ENCODE peak calls at places on chromosomes 7 and 10, in seven cellular contexts. One of them, this sample, is unnamed.

GRCh38 chr7:46282155-46282554 is 361.1 kb upstream of the IGFBP3 start:
- DNase-seq in brain microvascular endothelial cell: no peak
- DNase-seq in ascending aorta: no peak
- DNase-seq in transverse colon: no peak
- DNase-seq in fibroblast of pulmonary artery: no peak
- DNase-seq in A549: no peak
- DNase-seq in GM23248: no peak
- DNase-seq in this sample: no peak

GRCh38 chr7:108001759-108002725 is 919 bp downstream of the LAMB1 start:
- DNase-seq in brain microvascular endothelial cell: no peak
- DNase-seq in ascending aorta: no peak
- DNase-seq in transverse colon: peak; percentile 18
- DNase-seq in fibroblast of pulmonary artery: no peak
- DNase-seq in A549: no peak
- DNase-seq in GM23248: peak; percentile 79
- DNase-seq in this sample: no peak

GRCh38 chr10:62647375-62648092 is 157.0 kb upstream of the ADO start:
- DNase-seq in brain microvascular endothelial cell: no peak
- DNase-seq in ascending aorta: no peak
- DNase-seq in transverse colon: no peak
- DNase-seq in fibroblast of pulmonary artery: no peak
- DNase-seq in A549: no peak
- DNase-seq in GM23248: no peak
- DNase-seq in this sample: no peak

GRCh38 chr7:111744501-111745155 is 182.3 kb upstream of the IMMP2L start:
- DNase-seq in brain microvascular endothelial cell: peak; percentile 49
- DNase-seq in ascending aorta: no peak
- DNase-seq in transverse colon: no peak
- DNase-seq in fibroblast of pulmonary artery: peak; percentile 65
- DNase-seq in A549: no peak
- DNase-seq in GM23248: peak; percentile 47
- DNase-seq in this sample: no peak

GRCh38 chr10:75956624-75957023 is 525.2 kb downstream of the LRMDA start:
- DNase-seq in brain microvascular endothelial cell: no peak
- DNase-seq in ascending aorta: no peak
- DNase-seq in transverse colon: no peak
- DNase-seq in fibroblast of pulmonary artery: no peak
- DNase-seq in A549: peak; percentile 37
- DNase-seq in GM23248: peak; percentile 33
- DNase-seq in this sample: no peak

GRCh38 chr10:22851865-22852239 is 76.0 kb upstream of the ARMC3 start:
- DNase-seq in brain microvascular endothelial cell: peak; percentile 10
- DNase-seq in ascending aorta: no peak
- DNase-seq in transverse colon: no peak
- DNase-seq in fibroblast of pulmonary artery: no peak
- DNase-seq in A549: no peak
- DNase-seq in GM23248: no peak
- DNase-seq in this sample: peak; percentile 65

GRCh38 chr10:43166207-43166878 is 28.1 kb downstream of the CSGALNACT2 start:
- DNase-seq in brain microvascular endothelial cell: no peak
- DNase-seq in ascending aorta: no peak
- DNase-seq in transverse colon: no peak
- DNase-seq in fibroblast of pulmonary artery: no peak
- DNase-seq in A549: no peak
- DNase-seq in GM23248: no peak
- DNase-seq in this sample: no peak

GRCh38 chr7:95501261-95501816 is 15.6 kb downstream of the ASB4 start:
- DNase-seq in brain microvascular endothelial cell: no peak
- DNase-seq in ascending aorta: no peak
- DNase-seq in transverse colon: no peak
- DNase-seq in fibroblast of pulmonary artery: no peak
- DNase-seq in A549: no peak
- DNase-seq in GM23248: no peak
- DNase-seq in this sample: no peak

GRCh38 chr10:74056081-74056818 is 58.3 kb downstream of the VCL start:
- DNase-seq in brain microvascular endothelial cell: peak; percentile 72
- DNase-seq in ascending aorta: no peak
- DNase-seq in transverse colon: no peak
- DNase-seq in fibroblast of pulmonary artery: peak; percentile 85
- DNase-seq in A549: peak; percentile 64
- DNase-seq in GM23248: peak; percentile 70
- DNase-seq in this sample: peak; percentile 70
- H3K4me3 ChIP-seq in brain microvascular endothelial cell: no peak overlapping the region
- H3K4me3 ChIP-seq in ascending aorta: no peak overlapping the region
- H3K4me3 ChIP-seq in transverse colon: no peak overlapping the region
- H3K4me3 ChIP-seq in fibroblast of pulmonary artery: no peak overlapping the region
- H3K4me3 ChIP-seq in A549: peak overlapping the region; percentile 8
- H3K4me3 ChIP-seq in GM23248: peak overlapping the region; percentile 43
- H3K4me3 ChIP-seq in this sample: no peak overlapping the region

GRCh38 chr10:133230023-133230319 is at the start of gene UTF1:
- DNase-seq in brain microvascular endothelial cell: no peak
- DNase-seq in ascending aorta: no peak
- DNase-seq in transverse colon: no peak
- DNase-seq in fibroblast of pulmonary artery: no peak
- DNase-seq in A549: no peak
- DNase-seq in GM23248: no peak
- DNase-seq in this sample: no peak

GRCh38 chr10:133229265-133230022 is 573 bp upstream of the UTF1 start:
- DNase-seq in brain microvascular endothelial cell: no peak
- DNase-seq in ascending aorta: no peak
- DNase-seq in transverse colon: no peak
- DNase-seq in fibroblast of pulmonary artery: no peak
- DNase-seq in A549: no peak
- DNase-seq in GM23248: peak; percentile 19
- DNase-seq in this sample: no peak

GRCh38 chr10:133231946-133232574 is 2.0 kb downstream of the UTF1 start:
- DNase-seq in brain microvascular endothelial cell: no peak
- DNase-seq in ascending aorta: no peak
- DNase-seq in transverse colon: no peak
- DNase-seq in fibroblast of pulmonary artery: no peak
- DNase-seq in A549: no peak
- DNase-seq in GM23248: no peak
- DNase-seq in this sample: no peak

GRCh38 chr10:133231244-133231945 is 1.4 kb downstream of the UTF1 start:
- DNase-seq in brain microvascular endothelial cell: no peak
- DNase-seq in ascending aorta: no peak
- DNase-seq in transverse colon: no peak
- DNase-seq in fibroblast of pulmonary artery: no peak
- DNase-seq in A549: no peak
- DNase-seq in GM23248: no peak
- DNase-seq in this sample: no peak

GRCh38 chr10:133230387-133231195 is 574 bp downstream of the UTF1 start:
- DNase-seq in brain microvascular endothelial cell: no peak
- DNase-seq in ascending aorta: no peak
- DNase-seq in transverse colon: peak; percentile 25
- DNase-seq in fibroblast of pulmonary artery: no peak
- DNase-seq in A549: peak; percentile 48
- DNase-seq in GM23248: no peak
- DNase-seq in this sample: no peak
- H3K4me3 ChIP-seq in brain microvascular endothelial cell: no peak overlapping the region
- H3K4me3 ChIP-seq in ascending aorta: no peak overlapping the region
- H3K4me3 ChIP-seq in transverse colon: no peak overlapping the region
- H3K4me3 ChIP-seq in fibroblast of pulmonary artery: no peak overlapping the region
- H3K4me3 ChIP-seq in A549: peak overlapping the region; percentile 37
- H3K4me3 ChIP-seq in GM23248: no peak overlapping the region
- H3K4me3 ChIP-seq in this sample: no peak overlapping the region

GRCh38 chr10:100683004-100683403 is 62.4 kb upstream of the PAX2 start:
- DNase-seq in brain microvascular endothelial cell: no peak
- DNase-seq in ascending aorta: no peak
- DNase-seq in transverse colon: no peak
- DNase-seq in fibroblast of pulmonary artery: no peak
- DNase-seq in A549: no peak
- DNase-seq in GM23248: no peak
- DNase-seq in this sample: no peak

GRCh38 chr10:100683545-100684127 is 61.7 kb upstream of the PAX2 start:
- DNase-seq in brain microvascular endothelial cell: no peak
- DNase-seq in ascending aorta: no peak
- DNase-seq in transverse colon: no peak
- DNase-seq in fibroblast of pulmonary artery: no peak
- DNase-seq in A549: no peak
- DNase-seq in GM23248: no peak
- DNase-seq in this sample: no peak

GRCh38 chr10:100687143-100687953 is 58.0 kb upstream of the PAX2 start:
- DNase-seq in brain microvascular endothelial cell: no peak
- DNase-seq in ascending aorta: no peak
- DNase-seq in transverse colon: no peak
- DNase-seq in fibroblast of pulmonary artery: no peak
- DNase-seq in A549: no peak
- DNase-seq in GM23248: no peak
- DNase-seq in this sample: no peak

GRCh38 chr10:100685331-100685730 is 60.1 kb upstream of the PAX2 start:
- DNase-seq in brain microvascular endothelial cell: no peak
- DNase-seq in ascending aorta: no peak
- DNase-seq in transverse colon: no peak
- DNase-seq in fibroblast of pulmonary artery: no peak
- DNase-seq in A549: no peak
- DNase-seq in GM23248: no peak
- DNase-seq in this sample: no peak

GRCh38 chr10:100684688-100685235 is 60.6 kb upstream of the PAX2 start:
- DNase-seq in brain microvascular endothelial cell: no peak
- DNase-seq in ascending aorta: no peak
- DNase-seq in transverse colon: no peak
- DNase-seq in fibroblast of pulmonary artery: no peak
- DNase-seq in A549: no peak
- DNase-seq in GM23248: no peak
- DNase-seq in this sample: no peak
- H3K4me3 ChIP-seq in brain microvascular endothelial cell: no peak overlapping the region
- H3K4me3 ChIP-seq in ascending aorta: no peak overlapping the region
- H3K4me3 ChIP-seq in transverse colon: no peak overlapping the region
- H3K4me3 ChIP-seq in fibroblast of pulmonary artery: no peak overlapping the region
- H3K4me3 ChIP-seq in A549: no peak overlapping the region
- H3K4me3 ChIP-seq in GM23248: no peak overlapping the region
- H3K4me3 ChIP-seq in this sample: no peak overlapping the region

DNA sequence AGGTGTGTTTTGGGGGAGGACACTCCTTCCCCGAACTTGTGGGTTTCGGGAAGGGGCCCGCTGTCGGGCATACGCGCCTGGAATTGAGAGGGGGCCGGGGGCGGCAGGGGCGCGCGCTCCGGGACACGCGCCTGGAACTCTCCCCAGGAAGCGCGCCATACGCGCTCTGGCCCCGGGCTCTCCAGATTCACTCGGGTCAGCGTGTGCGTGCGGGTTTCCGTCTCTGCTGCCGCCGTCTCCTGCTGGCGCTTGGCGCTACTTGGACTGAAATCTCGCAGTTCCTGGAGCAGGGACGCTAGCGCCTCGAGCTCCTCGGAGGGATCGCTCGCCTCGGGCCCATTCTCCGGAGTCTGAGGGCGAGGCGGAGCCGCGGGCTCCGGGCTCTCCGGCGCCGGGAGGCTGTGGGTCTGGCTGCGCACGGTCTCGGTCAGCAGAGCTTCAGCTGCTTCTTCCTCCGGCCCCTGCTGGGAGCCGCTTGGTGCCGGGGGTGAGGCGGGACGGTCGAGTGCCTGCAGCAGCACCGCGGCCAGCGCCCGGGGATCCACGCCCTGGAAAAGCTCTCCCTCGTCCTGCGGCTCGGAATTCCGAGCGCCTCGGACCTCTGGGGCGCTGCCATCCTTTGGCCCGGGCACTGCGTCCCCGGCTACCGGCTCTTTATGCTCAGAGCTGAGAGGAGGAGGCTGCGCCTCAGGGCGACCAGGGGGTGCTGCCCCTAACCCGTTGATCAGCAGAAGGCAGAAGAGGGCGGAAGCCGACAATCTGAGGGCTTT is 1.1 kb downstream of the VGF start:
- DNase-seq in brain microvascular endothelial cell: no peak
- DNase-seq in ascending aorta: no peak
- DNase-seq in transverse colon: no peak
- DNase-seq in fibroblast of pulmonary artery: peak; percentile 66
- DNase-seq in A549: peak; percentile 63
- DNase-seq in GM23248: peak; percentile 86
- DNase-seq in this sample: peak; percentile 83
- H3K4me3 ChIP-seq in brain microvascular endothelial cell: no peak overlapping the region
- H3K4me3 ChIP-seq in ascending aorta: peak overlapping the region; percentile 49
- H3K4me3 ChIP-seq in transverse colon: no peak overlapping the region
- H3K4me3 ChIP-seq in fibroblast of pulmonary artery: no peak overlapping the region
- H3K4me3 ChIP-seq in A549: peak overlapping the region; percentile 54
- H3K4me3 ChIP-seq in GM23248: peak overlapping the region; percentile 48
- H3K4me3 ChIP-seq in this sample: peak overlapping the region; percentile 63

GRCh38 chr10:97914837-97915211 is 65.2 kb downstream of the GOLGA7B start:
- DNase-seq in brain microvascular endothelial cell: peak; percentile 37
- DNase-seq in ascending aorta: no peak
- DNase-seq in transverse colon: peak; percentile 78
- DNase-seq in fibroblast of pulmonary artery: peak; percentile 58
- DNase-seq in A549: peak; percentile 66
- DNase-seq in GM23248: peak; percentile 71
- DNase-seq in this sample: peak; percentile 85

GRCh38 chr10:97915761-97916160 is 66.1 kb downstream of the GOLGA7B start:
- DNase-seq in brain microvascular endothelial cell: no peak
- DNase-seq in ascending aorta: no peak
- DNase-seq in transverse colon: no peak
- DNase-seq in fibroblast of pulmonary artery: no peak
- DNase-seq in A549: no peak
- DNase-seq in GM23248: no peak
- DNase-seq in this sample: no peak

GRCh38 chr10:97914171-97914836 is 64.7 kb downstream of the GOLGA7B start:
- DNase-seq in brain microvascular endothelial cell: no peak
- DNase-seq in ascending aorta: no peak
- DNase-seq in transverse colon: no peak
- DNase-seq in fibroblast of pulmonary artery: no peak
- DNase-seq in A549: no peak
- DNase-seq in GM23248: no peak
- DNase-seq in this sample: no peak

GRCh38 chr10:97916586-97916985 is 66.9 kb downstream of the GOLGA7B start:
- DNase-seq in brain microvascular endothelial cell: no peak
- DNase-seq in ascending aorta: no peak
- DNase-seq in transverse colon: no peak
- DNase-seq in fibroblast of pulmonary artery: peak; percentile 8
- DNase-seq in A549: no peak
- DNase-seq in GM23248: peak; percentile 49
- DNase-seq in this sample: no peak

GRCh38 chr10:97915346-97915745 is 65.7 kb downstream of the GOLGA7B start:
- DNase-seq in brain microvascular endothelial cell: no peak
- DNase-seq in ascending aorta: no peak
- DNase-seq in transverse colon: no peak
- DNase-seq in fibroblast of pulmonary artery: no peak
- DNase-seq in A549: no peak
- DNase-seq in GM23248: no peak
- DNase-seq in this sample: no peak
- H3K4me3 ChIP-seq in brain microvascular endothelial cell: no peak overlapping the region
- H3K4me3 ChIP-seq in ascending aorta: no peak overlapping the region
- H3K4me3 ChIP-seq in transverse colon: no peak overlapping the region
- H3K4me3 ChIP-seq in fibroblast of pulmonary artery: no peak overlapping the region
- H3K4me3 ChIP-seq in A549: no peak overlapping the region
- H3K4me3 ChIP-seq in GM23248: no peak overlapping the region
- H3K4me3 ChIP-seq in this sample: no peak overlapping the region

This sample was measured in Caco-2.